ENCODE peak calls at places on chromosome 12, in four cellular contexts. F is H9, Q is neural progenitor cell, V is hepatocyte. K is an unnamed sample.

GRCh38 chr12:86914716-86915115 is 658.5 kb upstream of the MGAT4C start:
- DNase-seq in F (no peak), Q (peak), V (peak), K (peak)

GRCh38 chr12:28568709-28569108 is 378.5 kb downstream of the CCDC91 start:
- DNase-seq in F (no peak), Q (no peak), V (no peak), K (peak)

GRCh38 chr12:82109243-82109642 is 248.9 kb downstream of the CCDC59 start:
- DNase-seq in F (no peak), Q (no peak), V (no peak), K (no peak)

GRCh38 chr12:22974865-22975264 is 349.9 kb downstream of the ETNK1 start:
- DNase-seq in F (no peak), Q (no peak), V (peak), K (peak)

GRCh38 chr12:11753826-11754225 is 104.4 kb downstream of the ETV6 start:
- DNase-seq in F (no peak), Q (no peak), V (no peak), K (no peak)

GRCh38 chr12:105418821-105419291 is 88.4 kb downstream of the C12orf75 start:
- DNase-seq in F (no peak), Q (no peak), V (no peak), K (peak)

GRCh38 chr12:132279930-132280329 is 49.5 kb downstream of the GALNT9 start:
- DNase-seq in F (no peak), Q (no peak), V (no peak), K (no peak)

GRCh38 chr12:3355378-3355900 is 135.6 kb upstream of the PRMT8 start:
- DNase-seq in F (no peak), Q (no peak), V (no peak), K (no peak)

GRCh38 chr12:76299536-76300296 is 48.5 kb downstream of the BBS10 start:
- DNase-seq in F (no peak), Q (peak), V (peak), K (no peak)

GRCh38 chr12:27554421-27555186 is 30.6 kb downstream of the PPFIBP1 start:
- DNase-seq in F (no peak), Q (no peak), V (peak), K (peak)

GRCh38 chr12:87982208-87982607 is 47.0 kb downstream of the C12orf50 start:
- DNase-seq in F (no peak), Q (no peak), V (no peak), K (peak)

GRCh38 chr12:121580959-121581680 is at the start of gene KDM2B:
- DNase-seq in F (peak), Q (peak), V (peak), K (peak)

GRCh38 chr12:122886851-122887816 is 8.8 kb downstream of the VPS37B start:
- DNase-seq in F (no peak), Q (peak), V (peak), K (peak)

GRCh38 chr12:117854339-117855012 is 114.3 kb downstream of the KSR2 start:
- DNase-seq in F (peak), Q (peak), V (peak), K (peak)

GRCh38 chr12:6465467-6466183 is 4.9 kb downstream of the VAMP1 start:
- DNase-seq in F (peak), Q (peak), V (peak), K (peak)

GRCh38 chr12:94178054-94178453 is 29.7 kb downstream of the PLXNC1 start:
- DNase-seq in F (no peak), Q (no peak), V (no peak), K (no peak)

GRCh38 chr12:6141048-6141447 is 16.6 kb upstream of the VWF start:
- DNase-seq in F (no peak), Q (no peak), V (no peak), K (no peak)

GRCh38 chr12:67068204-67068731 is 200.9 kb upstream of the CAND1 start:
- DNase-seq in F (peak), Q (peak), V (peak), K (no peak)

GRCh38 chr12:45322810-45323209 is 106.9 kb downstream of the ANO6 start:
- DNase-seq in F (no peak), Q (no peak), V (no peak), K (no peak)

GRCh38 chr12:101050631-101051030 is 159.4 kb downstream of the SLC5A8 start:
- DNase-seq in F (no peak), Q (no peak), V (no peak), K (peak)

GRCh38 chr12:126159139-126159538 is 1093.9 kb downstream of the AACS start:
- DNase-seq in F (no peak), Q (no peak), V (no peak), K (no peak)

GRCh38 chr12:131827961-131828534 is at the start of gene MMP17:
- DNase-seq in F (peak), Q (peak), V (peak), K (peak)

GRCh38 chr12:106771425-106771824 is 3.1 kb upstream of the RIC8B start:
- DNase-seq in F (no peak), Q (no peak), V (no peak), K (no peak)

GRCh38 chr12:3077572-3078081 is 448 bp downstream of the TSPAN9 start:
- DNase-seq in F (peak), Q (no peak), V (peak), K (peak)

GRCh38 chr12:121786441-121786825 is 7.1 kb downstream of the RHOF start:
- DNase-seq in F (no peak), Q (no peak), V (no peak), K (peak)

GRCh38 chr12:90085491-90086274 is 377.0 kb upstream of the ATP2B1 start:
- DNase-seq in F (no peak), Q (peak), V (no peak), K (peak)

GRCh38 chr12:5072326-5072725 is 28.6 kb downstream of the KCNA5 start:
- DNase-seq in F (no peak), Q (no peak), V (no peak), K (no peak)

DNA sequence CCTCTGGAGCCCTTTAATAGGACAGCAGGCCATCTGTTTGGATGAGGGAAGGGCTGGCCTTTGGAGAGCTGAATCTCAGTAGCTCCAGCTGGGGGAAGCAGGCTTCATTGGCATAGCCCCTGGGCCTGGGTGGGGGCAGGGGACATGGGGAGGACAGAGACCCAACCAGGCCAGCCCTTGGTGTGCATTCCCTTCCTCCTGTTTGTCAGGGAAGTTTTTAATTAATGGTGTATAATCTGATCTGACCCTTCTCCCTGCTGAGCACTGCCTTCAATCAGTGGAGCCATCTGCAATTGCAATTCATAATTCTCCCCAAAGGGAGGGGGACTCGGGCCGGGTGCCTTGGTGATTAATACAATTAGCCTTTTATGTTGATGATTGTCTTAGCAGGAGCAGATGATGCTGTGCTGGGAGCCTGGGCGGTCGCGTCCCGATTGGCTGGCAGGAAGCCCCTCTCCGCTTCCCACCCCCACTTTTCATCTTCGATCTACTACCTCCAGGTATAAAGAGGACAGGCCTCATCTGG is 6.4 kb downstream of the AQP6 start:
- DNase-seq in F (no peak), Q (no peak), V (no peak), K (no peak)
- H3K4me2 ChIP-seq in F (no peak), Q (no peak), V (no peak), K (no peak)

DNA sequence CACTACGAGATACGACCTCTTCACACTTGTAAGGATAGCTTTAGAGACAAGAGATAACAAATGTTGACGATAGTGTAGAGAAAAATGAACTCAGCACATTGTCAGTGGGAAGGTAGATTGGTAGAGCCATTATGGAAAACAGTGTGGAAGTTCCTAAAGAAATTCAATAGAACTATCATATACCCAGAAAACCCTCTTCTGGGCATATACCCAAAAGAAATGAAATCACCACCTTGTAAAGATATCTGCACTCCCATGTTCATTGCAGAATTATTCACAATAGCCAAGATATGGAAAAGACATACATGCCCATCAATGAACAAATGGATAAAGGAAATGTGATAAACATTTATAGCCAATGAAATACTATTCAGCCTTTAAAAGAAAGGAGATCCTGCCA is 499.8 kb upstream of the TBX3 start:
- DNase-seq in F (no peak), Q (no peak), V (no peak), K (no peak)
- H2AFZ ChIP-seq in F (no peak), Q (no peak), V (no peak), K (no peak)

DNA sequence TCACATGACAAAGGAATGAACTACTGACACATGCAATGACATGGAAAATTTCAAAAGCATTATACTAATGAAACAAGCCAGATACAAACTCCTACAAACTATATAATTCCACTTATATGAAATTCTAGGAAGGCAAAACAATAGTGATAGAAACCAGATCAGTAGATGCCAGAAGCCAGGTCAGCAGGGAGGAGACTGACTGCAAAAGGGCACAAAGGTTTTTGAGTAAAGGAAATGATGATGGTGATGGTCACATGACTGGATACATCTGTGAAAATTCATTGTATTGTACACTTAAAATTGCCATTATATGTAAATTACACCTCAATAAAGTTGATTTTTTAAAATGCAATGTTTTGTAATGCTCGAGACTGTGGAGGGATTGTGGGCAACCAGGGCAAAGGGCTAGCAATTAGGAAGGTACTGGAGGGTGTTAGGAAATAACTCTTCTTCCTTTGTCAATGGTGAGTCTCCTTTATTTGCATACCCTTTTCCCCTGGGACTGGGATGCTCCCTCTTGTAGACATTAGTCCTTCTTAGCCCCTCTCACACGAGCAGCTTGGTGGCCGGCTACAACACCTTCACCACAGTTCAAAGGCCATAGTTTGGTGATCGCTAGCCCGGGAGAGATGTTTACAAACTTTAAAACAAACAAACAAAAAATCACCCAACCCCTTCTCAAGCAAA is 6.7 kb upstream of the PRPF40B start:
- DNase-seq in F (no peak), Q (no peak), V (no peak), K (no peak)
- H3K4me2 ChIP-seq in F (no peak), Q (no peak), V (no peak), K (no peak)

DNA sequence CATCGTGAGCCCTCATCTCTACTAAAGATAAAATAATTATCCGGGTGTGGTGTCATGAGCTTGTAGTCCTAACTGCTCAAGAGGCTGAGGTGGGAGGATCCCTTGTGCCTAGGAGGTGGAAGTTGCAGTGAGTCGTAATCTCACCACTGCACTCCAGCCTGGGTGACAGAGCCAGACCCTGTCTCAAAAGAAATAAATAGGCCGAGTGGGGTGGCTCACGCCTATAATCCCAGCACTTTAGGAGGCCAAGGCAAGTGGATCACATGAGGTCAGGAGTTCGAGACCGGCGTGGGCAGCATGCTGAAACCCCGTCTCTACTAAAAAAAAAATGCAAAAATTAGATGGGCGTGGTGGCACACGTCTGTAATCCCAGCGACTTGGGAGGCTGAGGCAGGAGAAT is 70.9 kb downstream of the RESF1 start:
- DNase-seq in F (no peak), Q (no peak), V (no peak), K (no peak)
- H2AFZ ChIP-seq in F (no peak), Q (no peak), V (no peak), K (no peak)

DNA sequence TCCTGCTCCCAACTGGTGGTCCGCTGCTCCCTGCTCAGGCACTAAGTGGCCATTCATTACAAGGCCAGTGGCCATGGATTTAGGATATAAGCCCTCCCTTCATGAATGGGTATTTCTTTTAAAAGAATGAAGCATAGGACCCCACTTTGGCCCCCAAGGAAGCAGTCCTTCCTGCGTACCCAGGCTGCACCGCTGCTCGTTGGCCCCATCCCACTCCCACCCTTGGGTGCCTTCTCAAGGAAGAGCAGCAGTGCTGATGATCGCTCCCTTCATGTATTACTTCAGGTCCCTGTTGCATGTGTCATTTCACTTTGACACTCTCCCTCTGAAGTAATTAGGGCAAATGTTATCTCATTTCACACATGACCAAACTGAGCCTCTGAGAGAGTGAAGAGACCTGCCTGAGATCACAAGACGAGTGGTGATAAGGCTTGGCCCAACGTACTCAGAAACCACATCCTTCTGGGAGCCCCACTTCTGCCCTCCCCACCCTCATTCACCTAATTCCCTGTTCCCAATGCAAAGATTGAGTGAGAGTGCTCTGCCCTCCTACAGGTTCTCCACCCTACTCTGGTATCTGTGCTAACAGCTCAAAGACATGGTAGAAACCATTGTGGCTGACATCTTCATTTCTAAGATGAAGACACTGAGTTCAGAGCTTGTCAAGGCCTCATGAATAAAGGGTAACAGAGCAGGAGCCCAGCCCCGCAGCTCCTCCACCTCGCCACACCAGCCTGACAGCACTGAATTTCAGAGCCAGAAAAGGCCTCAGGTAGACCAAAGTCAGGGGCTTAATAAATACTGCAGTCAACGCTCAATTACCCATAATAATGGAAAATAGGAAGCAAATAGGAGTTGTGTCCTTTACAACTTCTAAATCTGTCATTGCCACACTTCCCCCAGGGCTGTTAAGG is 10.3 kb upstream of the KRT2 start:
- DNase-seq in F (no peak), Q (no peak), V (no peak), K (no peak)
- H3K4me2 ChIP-seq in F (no peak), Q (no peak), V (no peak), K (no peak)